ENCODE peak calls at places on chromosomes 13 and 19, in nine cellular contexts. J is pancreas; W is adipocyte; D is effector memory CD4-positive, alpha-beta T cell; A is mammary epithelial cell; M is breast epithelium; L is left lung; S is CD4-positive, CD25-positive, alpha-beta regulatory T cell; Q is small intestine. X is an unnamed sample. For H3K4me1, the result is how much of the 10 kb centered on the place peaks cover.

GRCh38 chr13:33228645-33229445 is 56.7 kb downstream of the STARD13 start:
- DNase-seq in J (no peak), W (peak), D (no peak), A (no peak), M (no peak), L (no peak), S (no peak), Q (peak), X (no peak)

GRCh38 chr13:102089177-102089576 is 312.7 kb downstream of the FGF14 start:
- DNase-seq in J (no peak), W (peak), D (no peak), A (no peak), M (no peak), L (no peak), S (no peak), Q (no peak), X (no peak)

GRCh38 chr19:15210323-15210774 is 9.6 kb upstream of the NOTCH3 start:
- DNase-seq in J (no peak), W (peak), D (no peak), A (peak), M (no peak), L (peak), S (no peak), Q (no peak), X (no peak)

GRCh38 chr13:75250526-75251183 is 231.3 kb downstream of the TBC1D4 start:
- DNase-seq in J (no peak), W (no peak), D (no peak), A (peak), M (no peak), L (no peak), S (no peak), Q (no peak), X (no peak)

GRCh38 chr19:33441277-33441699 is 67.8 kb downstream of the CEBPG start:
- DNase-seq in J (peak), W (no peak), D (no peak), A (no peak), M (no peak), L (peak), S (no peak), Q (peak), X (no peak)

GRCh38 chr13:97435794-97436193 is 1.8 kb downstream of the RAP2A start:
- DNase-seq in J (no peak), W (peak), D (no peak), A (no peak), M (no peak), L (no peak), S (no peak), Q (peak), X (no peak)

GRCh38 chr13:48532473-48533206 is at the start of gene RCBTB2:
- DNase-seq in J (peak), W (peak), D (peak), A (peak), M (peak), L (peak), S (peak), Q (peak), X (peak)

GRCh38 chr13:24360106-24360505 is 50.7 kb downstream of the C1QTNF9 start:
- DNase-seq in J (no peak), W (no peak), D (no peak), A (no peak), M (no peak), L (no peak), S (no peak), Q (no peak), X (no peak)

GRCh38 chr13:102729560-102730275 is 34.9 kb upstream of the METTL21C start:
- DNase-seq in J (no peak), W (peak), D (no peak), A (peak), M (no peak), L (no peak), S (no peak), Q (peak), X (no peak)

GRCh38 chr13:85709721-85710120 is 89.5 kb downstream of the SLITRK6 start:
- DNase-seq in J (no peak), W (no peak), D (no peak), A (no peak), M (no peak), L (no peak), S (no peak), Q (no peak), X (no peak)

GRCh38 chr13:114130708-114131580 is 1.5 kb downstream of the RASA3 start:
- DNase-seq in J (no peak), W (peak), D (peak), A (peak), M (no peak), L (peak), S (peak), Q (no peak), X (no peak)

GRCh38 chr13:105798541-105798940 is 736.9 kb downstream of the EFNB2 start:
- DNase-seq in J (no peak), W (no peak), D (no peak), A (no peak), M (no peak), L (no peak), S (no peak), Q (no peak), X (no peak)

GRCh38 chr13:73661687-73662425 is 472.3 kb downstream of the KLF12 start:
- DNase-seq in J (no peak), W (no peak), D (no peak), A (no peak), M (no peak), L (no peak), S (no peak), Q (no peak), X (no peak)

GRCh38 chr19:33304760-33305647 is 2.7 kb upstream of the CEBPA start:
- DNase-seq in J (no peak), W (no peak), D (no peak), A (no peak), M (no peak), L (no peak), S (no peak), Q (peak), X (no peak)

GRCh38 chr13:80630685-80631121 is 289.8 kb upstream of the SPRY2 start:
- DNase-seq in J (no peak), W (peak), D (no peak), A (no peak), M (no peak), L (no peak), S (no peak), Q (no peak), X (no peak)

GRCh38 chr13:34161829-34162544 is 344.0 kb downstream of the RFC3 start:
- DNase-seq in J (no peak), W (peak), D (no peak), A (no peak), M (no peak), L (no peak), S (no peak), Q (no peak), X (no peak)

GRCh38 chr19:33241530-33242101 is 16.0 kb upstream of the SLC7A10 start:
- DNase-seq in J (no peak), W (peak), D (no peak), A (peak), M (no peak), L (peak), S (no peak), Q (peak), X (no peak)

GRCh38 chr13:21006141-21007005 is 55.0 kb downstream of the LATS2 start:
- DNase-seq in J (no peak), W (no peak), D (no peak), A (no peak), M (no peak), L (no peak), S (no peak), Q (no peak), X (no peak)

GRCh38 chr19:21698215-21698614 is 69.2 kb downstream of the ZNF100 start:
- DNase-seq in J (no peak), W (peak), D (no peak), A (peak), M (no peak), L (no peak), S (no peak), Q (peak), X (no peak)

GRCh38 chr19:18513868-18514267 is 8.0 kb downstream of the ELL start:
- DNase-seq in J (no peak), W (no peak), D (no peak), A (no peak), M (peak), L (no peak), S (no peak), Q (no peak), X (no peak)
- H3K4me1 ChIP-seq in J (under half), W (under half), D (under half), A (under half), M (under half), L (half or more), S (under half), Q (under half), X (under half)

GRCh38 chr19:28349604-28350003 is 863.3 kb downstream of the UQCRFS1 start:
- DNase-seq in J (no peak), W (no peak), D (no peak), A (no peak), M (no peak), L (no peak), S (no peak), Q (no peak), X (no peak)
- H3K4me1 ChIP-seq in J (under half), W (under half), D (under half), A (under half), M (under half), L (under half), S (under half), Q (under half), X (under half)

DNA sequence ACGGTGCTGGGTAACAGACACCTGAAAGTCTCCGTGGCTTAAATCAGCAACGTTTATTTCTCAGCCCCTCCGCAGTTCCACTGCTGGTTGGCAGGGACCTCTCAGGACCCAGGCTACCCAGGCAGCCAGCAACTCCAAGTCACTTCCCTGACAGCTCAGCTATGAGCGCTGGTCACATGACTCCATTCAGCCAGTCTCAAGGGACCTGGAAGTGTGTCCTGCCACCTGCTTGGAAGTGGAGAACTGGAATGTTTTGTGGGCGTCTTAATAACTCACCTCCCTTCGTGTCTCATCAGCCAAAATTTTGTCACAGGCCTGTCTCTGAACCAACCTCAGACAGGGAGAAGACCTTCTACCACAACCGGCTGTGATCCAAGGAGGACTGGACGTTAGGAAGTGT is 72.8 kb downstream of the DPF1 start:
- DNase-seq in J (no peak), W (no peak), D (no peak), A (no peak), M (no peak), L (no peak), S (no peak), Q (no peak), X (no peak)
- H3K4me1 ChIP-seq in J (under half), W (under half), D (under half), A (under half), M (under half), L (under half), S (under half), Q (under half), X (under half)

GRCh38 chr13:93234459-93234858 is 7.9 kb downstream of the GPC6 start:
- DNase-seq in J (no peak), W (no peak), D (no peak), A (no peak), M (no peak), L (no peak), S (no peak), Q (no peak), X (no peak)

GRCh38 chr13:93231867-93232266 is 5.3 kb downstream of the GPC6 start:
- DNase-seq in J (no peak), W (no peak), D (no peak), A (no peak), M (no peak), L (no peak), S (no peak), Q (no peak), X (no peak)

GRCh38 chr13:93233997-93234416 is 7.4 kb downstream of the GPC6 start:
- DNase-seq in J (no peak), W (no peak), D (no peak), A (no peak), M (no peak), L (no peak), S (no peak), Q (no peak), X (no peak)

GRCh38 chr13:93238711-93239110 is 12.1 kb downstream of the GPC6 start:
- DNase-seq in J (no peak), W (no peak), D (no peak), A (no peak), M (no peak), L (no peak), S (no peak), Q (no peak), X (no peak)

GRCh38 chr13:93235258-93236015 is 8.8 kb downstream of the GPC6 start:
- DNase-seq in J (no peak), W (peak), D (no peak), A (no peak), M (no peak), L (no peak), S (no peak), Q (no peak), X (no peak)
- H3K4me1 ChIP-seq in J (under half), W (half or more), D (under half), A (under half), M (under half), L (under half), S (under half), Q (under half), X (under half)

GRCh38 chr19:5897189-5897969 is 6.2 kb downstream of the NDUFA11 start:
- DNase-seq in J (no peak), W (no peak), D (no peak), A (no peak), M (no peak), L (peak), S (no peak), Q (no peak), X (no peak)
- H3K4me1 ChIP-seq in J (under half), W (under half), D (under half), A (under half), M (under half), L (under half), S (under half), Q (under half), X (under half)

DNA sequence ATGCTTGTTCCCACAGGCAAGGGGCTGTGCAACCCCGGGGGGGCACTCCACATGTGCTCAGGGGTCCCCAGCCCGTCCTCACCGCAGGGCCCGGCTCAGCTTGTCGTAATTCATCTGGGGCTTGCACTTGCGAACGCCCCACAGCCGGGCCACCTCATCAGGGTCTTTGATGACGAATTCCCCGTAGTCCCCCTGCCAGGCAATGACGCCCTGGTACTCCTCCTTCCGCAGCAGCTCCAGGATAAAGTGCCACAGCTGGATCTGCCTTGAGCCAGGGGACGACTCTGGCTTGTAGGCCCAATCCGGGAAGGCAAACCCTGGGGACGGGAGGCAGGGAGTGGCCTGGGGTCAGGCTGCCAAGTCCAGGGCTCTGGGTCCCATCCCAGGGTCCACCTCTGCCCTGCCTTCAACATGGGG is 4.7 kb downstream of the ERF start:
- DNase-seq in J (no peak), W (no peak), D (no peak), A (no peak), M (peak), L (no peak), S (no peak), Q (no peak), X (no peak)
- H3K4me1 ChIP-seq in J (under half), W (half or more), D (under half), A (under half), M (under half), L (under half), S (under half), Q (under half), X (under half)

DNA sequence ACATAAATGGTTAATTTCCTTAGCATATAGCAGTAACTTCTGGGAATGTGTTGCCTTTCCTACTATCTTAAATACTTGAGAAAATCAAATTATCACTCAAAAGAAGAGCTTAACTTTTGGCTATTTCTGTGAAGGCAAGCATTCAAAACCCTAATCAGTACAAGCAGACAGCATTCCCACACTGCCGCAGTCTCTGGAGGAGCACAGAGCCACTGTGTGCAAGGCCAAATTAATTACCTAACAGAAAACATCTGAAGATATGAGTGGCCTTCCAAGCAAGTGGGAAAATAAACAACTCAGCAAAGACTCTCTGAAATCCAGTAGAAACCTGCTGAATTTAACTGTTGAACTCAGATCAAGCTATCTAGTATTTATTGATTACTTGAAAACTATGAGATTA is 68.2 kb downstream of the COL4A1 start:
- DNase-seq in J (no peak), W (peak), D (no peak), A (no peak), M (no peak), L (no peak), S (no peak), Q (no peak), X (no peak)
- H3K4me1 ChIP-seq in J (under half), W (under half), D (under half), A (under half), M (under half), L (under half), S (under half), Q (under half), X (under half)

DNA sequence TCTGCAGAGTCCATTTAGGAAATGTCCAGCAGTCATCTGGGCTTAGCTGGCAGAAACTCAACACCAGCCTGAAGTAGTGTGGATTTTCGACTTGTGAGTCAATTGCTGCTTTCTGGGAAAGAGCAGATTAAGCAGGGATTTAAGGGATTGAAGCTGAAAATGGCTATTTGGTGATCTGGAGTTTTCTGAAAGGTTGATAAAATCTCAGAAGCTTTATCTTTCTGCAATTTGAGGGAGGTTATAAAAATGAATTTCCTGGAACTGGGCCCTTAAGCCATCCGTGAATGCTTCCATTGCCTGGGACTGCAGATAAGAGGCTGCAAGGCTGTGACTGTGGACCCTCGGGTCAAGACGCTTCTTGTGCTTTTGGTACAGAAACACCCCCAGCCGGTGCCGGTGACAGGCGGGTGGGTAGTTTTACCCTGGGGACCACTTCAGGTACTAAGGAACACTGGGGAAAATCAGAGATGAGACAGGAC is 61.5 kb downstream of the COL4A1 start:
- DNase-seq in J (no peak), W (peak), D (no peak), A (no peak), M (no peak), L (no peak), S (no peak), Q (no peak), X (no peak)
- H3K4me1 ChIP-seq in J (under half), W (half or more), D (under half), A (under half), M (under half), L (under half), S (under half), Q (under half), X (under half)

GRCh38 chr19:3375221-3376088 is 9.1 kb downstream of the NFIC start:
- DNase-seq in J (peak), W (peak), D (no peak), A (no peak), M (peak), L (no peak), S (no peak), Q (no peak), X (no peak)
- H3K4me1 ChIP-seq in J (under half), W (under half), D (under half), A (under half), M (under half), L (half or more), S (under half), Q (under half), X (under half)

GRCh38 chr13:40611004-40611403 is 55.4 kb downstream of the FOXO1 start:
- DNase-seq in J (no peak), W (no peak), D (no peak), A (peak), M (no peak), L (no peak), S (no peak), Q (no peak), X (no peak)
- H3K4me1 ChIP-seq in J (under half), W (under half), D (half or more), A (under half), M (under half), L (under half), S (half or more), Q (under half), X (under half)

X was measured in iPS DF 6.9.